ENCODE peak calls at places on chromosomes 6 and 20, in five cellular contexts. One of them, this sample, is unnamed.
A peak's percentile ranks its signal among the peaks of the same experiment; 100 is the strongest.

GRCh38 chr6:120826253-120826652 is 508.0 kb downstream of the TBC1D32 start:
- DNase-seq in Peyer's patch: no peak
- DNase-seq in K562: peak; percentile 9
- DNase-seq in fibroblast of lung: peak; percentile 1
- DNase-seq in effector memory CD4-positive, alpha-beta T cell: no peak
- DNase-seq in this sample: peak; percentile 63

GRCh38 chr6:87716928-87717655 is 15.1 kb upstream of the AKIRIN2 start:
- DNase-seq in effector memory CD4-positive, alpha-beta T cell: no peak
- DNase-seq in K562: no peak
- DNase-seq in fibroblast of lung: no peak
- DNase-seq in Peyer's patch: no peak
- DNase-seq in this sample: no peak

GRCh38 chr6:36822506-36823269 is 16.6 kb downstream of the CPNE5 start:
- DNase-seq in fibroblast of lung: no peak
- DNase-seq in K562: no peak
- DNase-seq in Peyer's patch: no peak
- DNase-seq in effector memory CD4-positive, alpha-beta T cell: no peak
- DNase-seq in this sample: peak; percentile 57

GRCh38 chr6:1602356-1602713 is 7.4 kb upstream of the FOXC1 start:
- DNase-seq in Peyer's patch: no peak
- DNase-seq in K562: no peak
- DNase-seq in fibroblast of lung: no peak
- DNase-seq in effector memory CD4-positive, alpha-beta T cell: no peak
- DNase-seq in this sample: no peak

GRCh38 chr20:37309941-37310590 is 20.6 kb downstream of the MANBAL start:
- DNase-seq in effector memory CD4-positive, alpha-beta T cell: no peak
- DNase-seq in Peyer's patch: no peak
- DNase-seq in fibroblast of lung: no peak
- DNase-seq in K562: no peak
- DNase-seq in this sample: no peak

GRCh38 chr20:2688041-2688591 is 4.5 kb upstream of the EBF4 start:
- DNase-seq in fibroblast of lung: peak; percentile 51
- DNase-seq in K562: peak; percentile 62
- DNase-seq in Peyer's patch: peak; percentile 31
- DNase-seq in effector memory CD4-positive, alpha-beta T cell: peak; percentile 56
- DNase-seq in this sample: peak; percentile 23

GRCh38 chr20:21571841-21572690 is 58.2 kb upstream of the NKX2-2 start:
- DNase-seq in K562: peak; percentile 26
- DNase-seq in fibroblast of lung: peak; percentile 6
- DNase-seq in Peyer's patch: no peak
- DNase-seq in effector memory CD4-positive, alpha-beta T cell: no peak
- DNase-seq in this sample: peak; percentile 45

GRCh38 chr20:36745234-36745926 is 510 bp downstream of the NDRG3 start:
- DNase-seq in effector memory CD4-positive, alpha-beta T cell: no peak
- DNase-seq in K562: no peak
- DNase-seq in fibroblast of lung: no peak
- DNase-seq in Peyer's patch: peak; percentile 38
- DNase-seq in this sample: no peak

GRCh38 chr6:144931172-144932035 is 646.3 kb downstream of the UTRN start:
- DNase-seq in effector memory CD4-positive, alpha-beta T cell: no peak
- DNase-seq in K562: peak; percentile 11
- DNase-seq in fibroblast of lung: peak; percentile 52
- DNase-seq in Peyer's patch: no peak
- DNase-seq in this sample: peak; percentile 72

GRCh38 chr6:161222706-161223234 is 51.1 kb downstream of the AGPAT4 start:
- DNase-seq in Peyer's patch: no peak
- DNase-seq in effector memory CD4-positive, alpha-beta T cell: no peak
- DNase-seq in fibroblast of lung: no peak
- DNase-seq in K562: no peak
- DNase-seq in this sample: no peak

GRCh38 chr20:16601019-16601418 is 27.8 kb upstream of the KIF16B start:
- DNase-seq in K562: no peak
- DNase-seq in effector memory CD4-positive, alpha-beta T cell: no peak
- DNase-seq in fibroblast of lung: peak; percentile 31
- DNase-seq in Peyer's patch: no peak
- DNase-seq in this sample: no peak

GRCh38 chr20:48025061-48025515 is 239.8 kb upstream of the SULF2 start:
- DNase-seq in fibroblast of lung: peak; percentile 63
- DNase-seq in Peyer's patch: no peak
- DNase-seq in K562: no peak
- DNase-seq in effector memory CD4-positive, alpha-beta T cell: no peak
- DNase-seq in this sample: no peak

GRCh38 chr6:43947860-43948259 is 177.8 kb downstream of the VEGFA start:
- DNase-seq in fibroblast of lung: no peak
- DNase-seq in Peyer's patch: no peak
- DNase-seq in K562: no peak
- DNase-seq in effector memory CD4-positive, alpha-beta T cell: no peak
- DNase-seq in this sample: no peak

GRCh38 chr6:27811383-27811782 is 100.8 kb downstream of the OR2B2 start:
- DNase-seq in fibroblast of lung: no peak
- DNase-seq in K562: no peak
- DNase-seq in Peyer's patch: no peak
- DNase-seq in effector memory CD4-positive, alpha-beta T cell: no peak
- DNase-seq in this sample: no peak

GRCh38 chr6:27890351-27891299 is 21.6 kb downstream of the OR2B2 start:
- DNase-seq in fibroblast of lung: peak; percentile 98
- DNase-seq in Peyer's patch: peak; percentile 70
- DNase-seq in effector memory CD4-positive, alpha-beta T cell: peak; percentile 69
- DNase-seq in K562: peak; percentile 82
- DNase-seq in this sample: no peak

GRCh38 chr6:12359051-12359450 is 68.9 kb downstream of the EDN1 start:
- DNase-seq in K562: no peak
- DNase-seq in fibroblast of lung: no peak
- DNase-seq in Peyer's patch: no peak
- DNase-seq in effector memory CD4-positive, alpha-beta T cell: no peak
- DNase-seq in this sample: no peak

GRCh38 chr6:44892579-44892978 is 435.6 kb upstream of the RUNX2 start:
- DNase-seq in K562: no peak
- DNase-seq in fibroblast of lung: no peak
- DNase-seq in Peyer's patch: no peak
- DNase-seq in effector memory CD4-positive, alpha-beta T cell: no peak
- DNase-seq in this sample: no peak

GRCh38 chr20:35582131-35582530 is 33.5 kb upstream of the SPAG4 start:
- DNase-seq in K562: peak; percentile 2
- DNase-seq in Peyer's patch: no peak
- DNase-seq in effector memory CD4-positive, alpha-beta T cell: no peak
- DNase-seq in fibroblast of lung: no peak
- DNase-seq in this sample: no peak

GRCh38 chr6:28802417-28803336 is 121.1 kb downstream of the TRIM27 start:
- DNase-seq in fibroblast of lung: peak; percentile 34
- DNase-seq in Peyer's patch: no peak
- DNase-seq in K562: peak; percentile 76
- DNase-seq in effector memory CD4-positive, alpha-beta T cell: no peak
- DNase-seq in this sample: peak; percentile 72

GRCh38 chr20:24620937-24621519 is 151.6 kb downstream of the SYNDIG1 start:
- DNase-seq in effector memory CD4-positive, alpha-beta T cell: no peak
- DNase-seq in Peyer's patch: no peak
- DNase-seq in K562: no peak
- DNase-seq in fibroblast of lung: no peak
- DNase-seq in this sample: no peak

GRCh38 chr6:47112311-47112710 is 70.2 kb upstream of the ADGRF1 start:
- DNase-seq in Peyer's patch: no peak
- DNase-seq in K562: no peak
- DNase-seq in effector memory CD4-positive, alpha-beta T cell: no peak
- DNase-seq in fibroblast of lung: peak; percentile 42
- DNase-seq in this sample: no peak

GRCh38 chr6:111278738-111279137 is 191.4 kb downstream of the SLC16A10 start:
- DNase-seq in fibroblast of lung: no peak
- DNase-seq in K562: no peak
- DNase-seq in effector memory CD4-positive, alpha-beta T cell: no peak
- DNase-seq in Peyer's patch: no peak
- DNase-seq in this sample: no peak

GRCh38 chr6:111276335-111276734 is 189.0 kb downstream of the SLC16A10 start:
- DNase-seq in K562: no peak
- DNase-seq in fibroblast of lung: no peak
- DNase-seq in Peyer's patch: no peak
- DNase-seq in effector memory CD4-positive, alpha-beta T cell: no peak
- DNase-seq in this sample: no peak

GRCh38 chr6:111276736-111277135 is 189.4 kb downstream of the SLC16A10 start:
- DNase-seq in effector memory CD4-positive, alpha-beta T cell: no peak
- DNase-seq in fibroblast of lung: no peak
- DNase-seq in Peyer's patch: no peak
- DNase-seq in K562: no peak
- DNase-seq in this sample: no peak

GRCh38 chr6:111277819-111278218 is 190.5 kb downstream of the SLC16A10 start:
- DNase-seq in effector memory CD4-positive, alpha-beta T cell: no peak
- DNase-seq in K562: no peak
- DNase-seq in fibroblast of lung: no peak
- DNase-seq in Peyer's patch: no peak
- DNase-seq in this sample: no peak

DNA sequence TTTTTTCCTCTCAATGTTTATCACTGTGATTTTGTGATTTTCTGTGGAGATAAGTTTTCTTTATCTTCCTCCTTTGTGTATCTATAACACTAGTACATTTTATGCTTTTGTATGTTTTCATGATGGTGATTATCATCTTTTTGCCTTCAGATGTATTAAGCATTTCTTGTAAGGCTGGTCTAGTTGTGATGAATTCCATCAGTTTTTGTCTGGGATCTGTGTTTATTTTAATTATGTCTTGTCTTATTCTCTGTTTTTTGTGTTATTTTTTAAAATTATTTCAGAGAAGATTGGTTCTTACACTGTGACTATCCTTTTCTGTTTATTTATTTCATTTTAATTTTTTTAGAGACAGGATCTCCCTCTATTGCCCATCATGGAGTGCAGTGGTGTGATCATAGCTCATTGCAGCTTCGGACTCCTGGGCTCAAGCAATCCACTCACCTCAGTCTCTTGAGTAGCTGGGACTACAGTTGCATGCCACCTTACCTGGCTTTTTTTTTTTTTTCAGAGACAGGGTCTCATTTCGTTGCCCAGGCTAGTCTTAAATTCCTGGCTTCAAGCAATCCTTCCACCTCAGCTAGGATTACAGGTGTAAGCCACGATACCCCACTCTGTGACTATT is 187.4 kb downstream of the SLC16A10 start:
- DNase-seq in fibroblast of lung: peak; percentile 29
- DNase-seq in effector memory CD4-positive, alpha-beta T cell: no peak
- DNase-seq in K562: no peak
- DNase-seq in Peyer's patch: no peak
- DNase-seq in this sample: no peak
- H3K36me3 ChIP-seq in fibroblast of lung: peaks cover 5% of the 10 kb centered on the region
- H3K36me3 ChIP-seq in effector memory CD4-positive, alpha-beta T cell: peaks cover 39% of the 10 kb centered on the region
- H3K36me3 ChIP-seq in K562: peaks cover 52% of the 10 kb centered on the region
- H3K36me3 ChIP-seq in Peyer's patch: no peaks in the 10 kb centered on the region
- H3K36me3 ChIP-seq in this sample: peaks cover 64% of the 10 kb centered on the region

GRCh38 chr6:42210551-42210950 is 7.1 kb downstream of the MRPS10 start:
- DNase-seq in Peyer's patch: no peak
- DNase-seq in fibroblast of lung: no peak
- DNase-seq in K562: no peak
- DNase-seq in effector memory CD4-positive, alpha-beta T cell: no peak
- DNase-seq in this sample: no peak
- H3K4me1 ChIP-seq in Peyer's patch: no peaks in the 10 kb centered on the region
- H3K4me1 ChIP-seq in fibroblast of lung: peaks cover under 1% of the 10 kb centered on the region
- H3K4me1 ChIP-seq in K562: peaks cover 3% of the 10 kb centered on the region
- H3K4me1 ChIP-seq in effector memory CD4-positive, alpha-beta T cell: peaks cover 4% of the 10 kb centered on the region
- H3K4me1 ChIP-seq in this sample: no peaks in the 10 kb centered on the region

DNA sequence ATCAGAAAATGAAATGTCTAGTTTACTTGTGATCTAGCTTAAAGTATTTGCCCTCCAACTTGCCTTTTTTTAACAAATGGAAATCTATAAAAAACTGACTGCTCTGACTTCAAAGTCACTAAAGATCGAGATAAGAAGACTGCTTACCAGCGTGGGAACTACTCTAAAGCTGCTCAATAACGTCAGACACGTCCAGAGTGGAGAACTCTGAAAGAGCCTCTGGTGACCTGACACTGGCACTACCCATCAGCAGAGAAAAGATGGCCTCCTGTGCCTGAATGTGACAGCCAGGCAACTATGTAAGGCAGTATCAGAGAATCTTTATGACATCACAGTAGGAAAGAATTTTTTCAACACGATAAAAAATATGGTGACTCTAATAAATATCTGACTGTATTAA is 202.1 kb upstream of the SHLD1 start:
- DNase-seq in K562: no peak
- DNase-seq in effector memory CD4-positive, alpha-beta T cell: no peak
- DNase-seq in fibroblast of lung: no peak
- DNase-seq in Peyer's patch: no peak
- DNase-seq in this sample: no peak
- H3K36me3 ChIP-seq in K562: peaks cover 50% of the 10 kb centered on the region
- H3K36me3 ChIP-seq in effector memory CD4-positive, alpha-beta T cell: peaks cover 26% of the 10 kb centered on the region
- H3K36me3 ChIP-seq in fibroblast of lung: no peaks in the 10 kb centered on the region
- H3K36me3 ChIP-seq in Peyer's patch: no peaks in the 10 kb centered on the region
- H3K36me3 ChIP-seq in this sample: peaks cover 26% of the 10 kb centered on the region

GRCh38 chr6:15593798-15594197 is 69.0 kb downstream of the DTNBP1 start:
- DNase-seq in fibroblast of lung: peak; percentile 47
- DNase-seq in effector memory CD4-positive, alpha-beta T cell: no peak
- DNase-seq in K562: no peak
- DNase-seq in Peyer's patch: no peak
- DNase-seq in this sample: no peak

GRCh38 chr6:15586528-15586927 is 76.3 kb downstream of the DTNBP1 start:
- DNase-seq in fibroblast of lung: no peak
- DNase-seq in Peyer's patch: no peak
- DNase-seq in K562: no peak
- DNase-seq in effector memory CD4-positive, alpha-beta T cell: no peak
- DNase-seq in this sample: no peak

GRCh38 chr6:15592610-15593009 is 70.2 kb downstream of the DTNBP1 start:
- DNase-seq in effector memory CD4-positive, alpha-beta T cell: no peak
- DNase-seq in fibroblast of lung: no peak
- DNase-seq in K562: no peak
- DNase-seq in Peyer's patch: no peak
- DNase-seq in this sample: no peak

GRCh38 chr6:15585936-15586335 is 76.9 kb downstream of the DTNBP1 start:
- DNase-seq in effector memory CD4-positive, alpha-beta T cell: no peak
- DNase-seq in K562: no peak
- DNase-seq in fibroblast of lung: no peak
- DNase-seq in Peyer's patch: no peak
- DNase-seq in this sample: no peak

GRCh38 chr6:15588966-15589634 is 73.7 kb downstream of the DTNBP1 start:
- DNase-seq in Peyer's patch: no peak
- DNase-seq in K562: no peak
- DNase-seq in effector memory CD4-positive, alpha-beta T cell: no peak
- DNase-seq in fibroblast of lung: peak; percentile 68
- DNase-seq in this sample: no peak
- H3K4me1 ChIP-seq in Peyer's patch: no peaks in the 10 kb centered on the region
- H3K4me1 ChIP-seq in K562: no peaks in the 10 kb centered on the region
- H3K4me1 ChIP-seq in effector memory CD4-positive, alpha-beta T cell: peaks cover 2% of the 10 kb centered on the region
- H3K4me1 ChIP-seq in fibroblast of lung: no peaks in the 10 kb centered on the region
- H3K4me1 ChIP-seq in this sample: no peaks in the 10 kb centered on the region

DNA sequence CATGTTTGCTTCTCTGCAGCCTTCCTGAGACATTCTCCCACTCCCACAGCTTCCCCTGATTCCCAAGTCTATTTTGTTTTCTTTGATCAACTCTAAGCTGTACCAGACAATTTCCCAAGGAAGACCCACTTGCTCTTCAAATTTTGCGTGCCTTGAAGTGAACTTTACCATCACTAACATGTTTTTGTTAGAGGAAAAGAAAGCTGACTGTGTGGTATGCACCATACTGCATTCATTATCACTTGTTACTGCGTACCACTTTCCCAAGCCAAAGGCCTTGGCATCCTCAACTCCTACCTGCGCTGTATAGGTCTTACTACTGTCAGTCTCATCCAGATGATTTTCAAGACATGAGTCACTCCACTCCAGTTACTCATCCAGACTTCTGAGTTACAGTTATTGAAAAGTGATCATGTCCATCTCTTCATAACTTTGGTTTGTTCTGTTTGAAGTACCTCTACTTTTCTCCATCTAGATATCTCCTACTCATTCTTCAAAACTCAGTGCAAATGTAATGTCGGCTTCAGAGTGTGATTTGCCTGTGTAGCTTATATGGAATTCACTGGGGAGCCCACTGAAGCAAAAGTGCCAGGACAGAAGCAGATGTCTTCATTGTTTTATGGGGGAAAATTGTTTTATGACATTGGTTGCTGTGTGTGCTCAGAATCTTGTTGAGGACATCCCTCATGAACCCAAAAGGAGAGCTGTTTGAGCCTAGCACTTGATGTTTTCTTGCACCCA is 5.2 kb downstream of the RPS12 start:
- DNase-seq in fibroblast of lung: peak; percentile 35
- DNase-seq in Peyer's patch: no peak
- DNase-seq in effector memory CD4-positive, alpha-beta T cell: no peak
- DNase-seq in K562: peak; percentile 23
- DNase-seq in this sample: no peak
- H3K36me3 ChIP-seq in fibroblast of lung: peaks cover 11% of the 10 kb centered on the region
- H3K36me3 ChIP-seq in Peyer's patch: no peaks in the 10 kb centered on the region
- H3K36me3 ChIP-seq in effector memory CD4-positive, alpha-beta T cell: peaks cover 39% of the 10 kb centered on the region
- H3K36me3 ChIP-seq in K562: peaks cover 41% of the 10 kb centered on the region
- H3K36me3 ChIP-seq in this sample: peaks cover 49% of the 10 kb centered on the region

This sample was measured in HAP-1.